ENCODE peak calls at places on chromosomes 16 and 17, in five cellular contexts. U, X, P, B and D are unnamed samples.

GRCh38 chr17:8146381-8147140 is 5.6 kb downstream of the PER1 start:
- DNase-seq in U (peak), X (no peak), P (no peak), B (no peak), D (no peak)

GRCh38 chr17:82441686-82442487 is 8.7 kb downstream of the CYBC1 start:
- DNase-seq in U (no peak), X (no peak), P (no peak), B (no peak), D (no peak)

GRCh38 chr17:13027246-13027645 is 9.4 kb upstream of the ELAC2 start:
- DNase-seq in U (no peak), X (peak), P (no peak), B (no peak), D (peak)

GRCh38 chr17:75046583-75047289 is at the start of the genes ATP5PD and KCTD2:
- DNase-seq in U (peak), X (peak), P (peak), B (peak), D (peak)

GRCh38 chr17:80923211-80924110 is 68.2 kb upstream of the CHMP6 start:
- DNase-seq in U (no peak), X (no peak), P (no peak), B (no peak), D (no peak)

GRCh38 chr17:33109331-33110072 is 117.9 kb downstream of the SPACA3 start:
- DNase-seq in U (no peak), X (peak), P (no peak), B (no peak), D (peak)

GRCh38 chr17:48832491-48832890 is 1.7 kb downstream of the CALCOCO2 start:
- DNase-seq in U (no peak), X (no peak), P (no peak), B (no peak), D (no peak)

GRCh38 chr17:57391076-57391825 is 134.9 kb downstream of the MSI2 start:
- DNase-seq in U (no peak), X (no peak), P (no peak), B (no peak), D (no peak)

GRCh38 chr16:22192261-22193133 is 13.6 kb upstream of the EEF2K start:
- DNase-seq in U (peak), X (peak), P (peak), B (peak), D (peak)

GRCh38 chr17:76826290-76827138 is 41.7 kb upstream of the MGAT5B start:
- DNase-seq in U (no peak), X (no peak), P (no peak), B (no peak), D (no peak)

GRCh38 chr17:50425682-50426471 is at the start of gene ACSF2:
- DNase-seq in U (peak), X (peak), P (no peak), B (no peak), D (peak)

GRCh38 chr17:50425001-50425681 is 877 bp upstream of the ACSF2 start:
- DNase-seq in U (no peak), X (no peak), P (no peak), B (no peak), D (no peak)

GRCh38 chr17:50428831-50429424 is 2.9 kb downstream of the ACSF2 start:
- DNase-seq in U (peak), X (no peak), P (no peak), B (no peak), D (no peak)

GRCh38 chr17:50426472-50426782 is 409 bp downstream of the ACSF2 start:
- DNase-seq in U (no peak), X (no peak), P (no peak), B (no peak), D (no peak)

GRCh38 chr17:50426814-50427787 is 1.1 kb downstream of the ACSF2 start:
- DNase-seq in U (peak), X (peak), P (no peak), B (no peak), D (peak)
- TF ChIP-seq CTCF in U (no peak), X (peak), P (no peak), B (no peak), D (peak)

GRCh38 chr17:15954222-15954621 is 9.3 kb downstream of the ADORA2B start:
- DNase-seq in U (no peak), X (peak), P (peak), B (peak), D (peak)
- TF ChIP-seq CTCF in U (no peak), X (no peak), P (no peak), B (no peak), D (no peak)

GRCh38 chr16:54361813-54362212 is 75.2 kb upstream of the IRX3 start:
- DNase-seq in U (no peak), X (no peak), P (no peak), B (no peak), D (no peak)
- TF ChIP-seq CTCF in U (no peak), X (peak), P (no peak), B (no peak), D (peak)

GRCh38 chr17:78490156-78490555 is 87.0 kb downstream of the DNAH17 start:
- DNase-seq in U (no peak), X (no peak), P (no peak), B (no peak), D (no peak)
- TF ChIP-seq CTCF in U (no peak), X (no peak), P (no peak), B (no peak), D (no peak)

GRCh38 chr16:5024632-5025031 is 9.1 kb downstream of the NAGPA start:
- DNase-seq in U (no peak), X (no peak), P (peak), B (no peak), D (peak)
- TF ChIP-seq CTCF in U (peak), X (no peak), P (no peak), B (peak), D (no peak)

DNA sequence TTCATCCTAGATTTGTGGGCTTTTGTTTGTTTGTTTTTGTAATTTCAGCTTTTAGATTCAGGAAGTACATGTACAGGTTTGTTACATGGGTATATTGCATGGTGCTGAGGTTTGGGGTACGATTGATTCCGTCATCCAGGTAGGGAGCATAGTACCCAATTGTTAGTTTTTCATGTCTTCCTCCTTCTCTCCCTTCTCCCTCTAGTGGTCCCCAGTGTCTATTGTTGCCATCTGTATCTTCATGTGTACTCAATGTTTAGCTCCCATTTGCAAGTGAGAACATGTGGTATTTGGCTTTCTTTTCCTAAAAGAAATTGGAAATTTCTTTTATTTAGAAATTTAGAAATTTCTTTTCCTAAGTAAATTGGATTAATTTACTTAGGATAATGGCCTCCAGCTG is 37.1 kb upstream of the BCAS3 start:
- DNase-seq in U (no peak), X (peak), P (no peak), B (no peak), D (peak)
- TF ChIP-seq CTCF in U (no peak), X (peak), P (peak), B (peak), D (peak)

DNA sequence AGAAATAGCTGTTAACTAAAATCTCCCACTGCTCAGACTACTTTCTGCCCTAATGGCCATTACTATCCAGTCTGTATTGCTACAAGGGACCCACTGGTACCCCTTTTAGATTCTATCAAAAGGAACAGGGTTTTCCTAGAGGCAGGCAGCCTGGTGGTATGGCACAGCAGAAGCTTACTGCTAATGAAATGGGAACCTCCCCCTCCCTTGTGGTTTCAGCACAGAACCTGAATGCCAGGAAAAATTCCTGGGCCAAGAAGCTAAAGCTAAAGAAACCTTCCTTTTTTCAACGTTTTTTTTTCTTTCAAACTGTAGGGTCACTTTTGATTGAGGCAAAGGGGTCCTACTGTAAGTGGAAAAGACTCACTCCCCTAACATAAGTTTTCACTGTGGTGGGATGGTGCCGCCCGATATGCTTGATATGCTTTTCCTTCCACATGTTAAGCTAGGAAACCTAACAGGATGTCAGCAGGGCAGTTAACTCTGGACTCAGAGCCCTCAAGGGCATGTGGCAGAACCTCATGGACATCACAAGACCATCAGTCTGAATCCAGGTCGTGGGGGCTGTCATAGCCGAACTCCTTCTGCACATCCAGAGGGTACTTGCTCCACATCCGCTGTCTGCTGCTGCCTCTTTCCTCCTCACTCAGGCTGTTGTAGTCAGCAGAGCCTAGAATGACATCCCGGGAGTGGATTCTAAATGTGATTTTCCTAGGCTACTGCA is 9.8 kb downstream of the SLC7A6OS start:
- DNase-seq in U (no peak), X (peak), P (peak), B (no peak), D (peak)
- TF ChIP-seq CTCF in U (no peak), X (no peak), P (no peak), B (no peak), D (no peak)

DNA sequence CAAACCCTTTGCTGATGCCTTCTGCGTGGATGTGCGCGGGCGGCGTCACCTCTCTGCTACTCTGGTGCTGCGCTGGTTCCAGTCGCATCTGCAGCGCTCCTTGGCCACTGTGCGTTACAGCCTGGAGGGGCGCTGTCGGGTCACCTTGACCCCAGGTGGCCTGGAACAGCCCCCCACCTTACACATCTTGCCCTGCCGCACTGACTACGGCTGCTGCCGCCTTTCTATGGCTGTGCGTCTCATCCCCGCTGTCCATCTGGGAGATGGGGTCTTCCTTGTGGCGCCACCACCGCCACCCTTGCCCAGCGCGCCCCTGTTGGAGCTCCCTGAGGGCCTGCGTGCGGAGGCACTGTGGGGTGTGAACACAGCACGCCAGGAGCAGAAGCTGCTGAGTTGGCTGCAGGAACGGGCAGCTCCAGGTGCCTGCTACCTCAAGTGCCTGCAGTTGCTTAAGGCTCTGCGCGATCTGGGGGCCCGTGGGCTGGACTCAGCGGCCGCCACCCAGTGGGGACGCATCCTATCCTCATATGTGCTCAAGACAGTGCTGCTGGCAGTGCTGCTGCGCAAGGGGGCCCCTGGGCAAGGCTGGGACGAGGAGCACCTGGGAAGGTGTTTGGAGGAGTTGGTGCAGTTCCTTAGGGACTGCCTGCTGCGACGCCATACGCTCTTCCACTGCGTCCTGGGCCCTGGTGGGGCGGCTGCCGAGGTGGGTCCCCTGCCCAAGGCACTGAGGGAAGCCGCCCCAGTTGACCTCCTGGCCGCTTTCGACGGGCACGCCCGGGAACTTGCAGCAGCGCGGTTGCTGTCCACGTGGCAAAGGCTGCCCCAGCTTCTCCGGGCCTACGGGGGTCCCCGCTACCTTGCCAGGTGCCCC is 1.6 kb downstream of the ITPRIPL2 start:
- DNase-seq in U (no peak), X (no peak), P (no peak), B (no peak), D (no peak)
- TF ChIP-seq CTCF in U (peak), X (peak), P (peak), B (peak), D (peak)